ENCODE peak calls at places on chromosomes 13 and 19, in nine cellular contexts. Y, G, X, Q, I, P, B, V and D are unnamed samples.

GRCh38 chr13:51811046-51811445 is 7.1 kb upstream of the DHRS12 start:
- DNase-seq in P (no peak), Y (peak), X (no peak), Q (no peak), G (no peak), B (no peak), V (no peak), I (no peak), D (no peak)

GRCh38 chr13:110365876-110366275 is 58.8 kb downstream of the COL4A2 start:
- DNase-seq in X (no peak), B (no peak), V (no peak), P (no peak), Q (no peak), I (no peak), G (no peak), Y (no peak), D (no peak)

GRCh38 chr19:2167896-2168618 is 4.3 kb downstream of the DOT1L start:
- DNase-seq in B (peak), P (peak), I (no peak), V (no peak), G (no peak), Y (no peak), X (peak), Q (no peak), D (peak)

GRCh38 chr19:15195381-15195964 is 5.3 kb downstream of the NOTCH3 start:
- DNase-seq in G (no peak), V (peak), P (peak), I (peak), Y (peak), X (no peak), B (peak), Q (peak), D (no peak)

GRCh38 chr13:111241006-111241755 is 79.3 kb upstream of the TEX29 start:
- DNase-seq in X (no peak), G (no peak), Q (no peak), V (no peak), Y (no peak), B (no peak), P (no peak), I (no peak), D (no peak)

GRCh38 chr19:17762505-17763229 is 11.4 kb downstream of the FCHO1 start:
- DNase-seq in Q (peak), I (no peak), V (peak), Y (peak), X (peak), B (no peak), G (no peak), P (no peak), D (no peak)

GRCh38 chr13:91572944-91573535 is 174.6 kb downstream of the GPC5 start:
- DNase-seq in B (no peak), Q (no peak), G (no peak), Y (no peak), I (no peak), V (no peak), X (no peak), P (no peak), D (no peak)

GRCh38 chr19:8005534-8006256 is at the start of gene ELAVL1:
- DNase-seq in G (peak), X (peak), I (peak), Q (peak), B (peak), V (peak), P (peak), Y (peak), D (peak)

GRCh38 chr13:58397596-58398387 is 766.2 kb downstream of the PCDH17 start:
- DNase-seq in V (peak), Y (no peak), I (no peak), X (no peak), B (peak), Q (no peak), G (no peak), P (peak), D (no peak)